ENCODE peak calls at places on chromosome 11, in seven cellular contexts. One of them, this sample, is unnamed. For H3K79me2, the result is how much of the 10 kb centered on the place peaks cover.

GRCh38 chr11:113574586-113574985 is 99.4 kb upstream of the DRD2 start:
- DNase-seq in GM23338: no peak
- DNase-seq in fibroblast of lung: no peak
- DNase-seq in PC-9: no peak
- DNase-seq in neural progenitor cell: no peak
- DNase-seq in K562: no peak
- DNase-seq in GM12878: no peak
- DNase-seq in this sample: no peak

GRCh38 chr11:131998020-131998419 is 627.6 kb downstream of the NTM start:
- DNase-seq in GM23338: no peak
- DNase-seq in fibroblast of lung: no peak
- DNase-seq in PC-9: no peak
- DNase-seq in neural progenitor cell: no peak
- DNase-seq in K562: no peak
- DNase-seq in GM12878: no peak
- DNase-seq in this sample: no peak

GRCh38 chr11:35208795-35209194 is 69.8 kb downstream of the CD44 start:
- DNase-seq in GM23338: no peak
- DNase-seq in fibroblast of lung: no peak
- DNase-seq in PC-9: no peak
- DNase-seq in neural progenitor cell: no peak
- DNase-seq in K562: no peak
- DNase-seq in GM12878: no peak
- DNase-seq in this sample: no peak

GRCh38 chr11:102940714-102941588 is 14.6 kb downstream of the MMP13 start:
- DNase-seq in GM23338: peak
- DNase-seq in fibroblast of lung: peak
- DNase-seq in PC-9: peak
- DNase-seq in neural progenitor cell: peak
- DNase-seq in K562: peak
- DNase-seq in GM12878: peak
- DNase-seq in this sample: peak

GRCh38 chr11:131198646-131199285 is 171.6 kb upstream of the NTM start:
- DNase-seq in GM23338: no peak
- DNase-seq in fibroblast of lung: no peak
- DNase-seq in PC-9: no peak
- DNase-seq in neural progenitor cell: no peak
- DNase-seq in K562: no peak
- DNase-seq in GM12878: no peak
- DNase-seq in this sample: no peak

GRCh38 chr11:69698362-69698761 is 5.5 kb downstream of the FGF19 start:
- DNase-seq in GM23338: no peak
- DNase-seq in fibroblast of lung: no peak
- DNase-seq in PC-9: peak
- DNase-seq in neural progenitor cell: no peak
- DNase-seq in K562: no peak
- DNase-seq in GM12878: no peak
- DNase-seq in this sample: no peak

GRCh38 chr11:26247340-26247739 is 84.6 kb upstream of the ANO3 start:
- DNase-seq in GM23338: no peak
- DNase-seq in fibroblast of lung: peak
- DNase-seq in PC-9: no peak
- DNase-seq in neural progenitor cell: no peak
- DNase-seq in K562: no peak
- DNase-seq in GM12878: no peak
- DNase-seq in this sample: no peak

GRCh38 chr11:30453705-30454104 is 130.8 kb downstream of the ARL14EP start:
- DNase-seq in GM23338: peak
- DNase-seq in fibroblast of lung: no peak
- DNase-seq in PC-9: no peak
- DNase-seq in neural progenitor cell: peak
- DNase-seq in K562: no peak
- DNase-seq in GM12878: no peak
- DNase-seq in this sample: no peak

GRCh38 chr11:61120865-61121831 is 18.9 kb downstream of the CD5 start:
- DNase-seq in GM23338: no peak
- DNase-seq in fibroblast of lung: peak
- DNase-seq in PC-9: no peak
- DNase-seq in neural progenitor cell: no peak
- DNase-seq in K562: no peak
- DNase-seq in GM12878: no peak
- DNase-seq in this sample: no peak

GRCh38 chr11:16216831-16217230 is 139.5 kb downstream of the SOX6 start:
- DNase-seq in GM23338: no peak
- DNase-seq in fibroblast of lung: no peak
- DNase-seq in PC-9: no peak
- DNase-seq in neural progenitor cell: no peak
- DNase-seq in K562: no peak
- DNase-seq in GM12878: no peak
- DNase-seq in this sample: no peak

GRCh38 chr11:61769169-61769920 is 16.9 kb downstream of the MYRF start:
- DNase-seq in GM23338: peak
- DNase-seq in fibroblast of lung: peak
- DNase-seq in PC-9: no peak
- DNase-seq in neural progenitor cell: peak
- DNase-seq in K562: peak
- DNase-seq in GM12878: no peak
- DNase-seq in this sample: no peak

GRCh38 chr11:65817815-65818680 is 15.7 kb upstream of the SNX32 start:
- DNase-seq in GM23338: peak
- DNase-seq in fibroblast of lung: peak
- DNase-seq in PC-9: peak
- DNase-seq in neural progenitor cell: peak
- DNase-seq in K562: peak
- DNase-seq in GM12878: no peak
- DNase-seq in this sample: peak

GRCh38 chr11:64150481-64151239 is 15.3 kb downstream of the MACROD1 start:
- DNase-seq in GM23338: no peak
- DNase-seq in fibroblast of lung: no peak
- DNase-seq in PC-9: no peak
- DNase-seq in neural progenitor cell: no peak
- DNase-seq in K562: no peak
- DNase-seq in GM12878: no peak
- DNase-seq in this sample: no peak

GRCh38 chr11:2412323-2412722 is 11.8 kb downstream of the TSSC4 start:
- DNase-seq in GM23338: no peak
- DNase-seq in fibroblast of lung: no peak
- DNase-seq in PC-9: no peak
- DNase-seq in neural progenitor cell: no peak
- DNase-seq in K562: no peak
- DNase-seq in GM12878: no peak
- DNase-seq in this sample: no peak

DNA sequence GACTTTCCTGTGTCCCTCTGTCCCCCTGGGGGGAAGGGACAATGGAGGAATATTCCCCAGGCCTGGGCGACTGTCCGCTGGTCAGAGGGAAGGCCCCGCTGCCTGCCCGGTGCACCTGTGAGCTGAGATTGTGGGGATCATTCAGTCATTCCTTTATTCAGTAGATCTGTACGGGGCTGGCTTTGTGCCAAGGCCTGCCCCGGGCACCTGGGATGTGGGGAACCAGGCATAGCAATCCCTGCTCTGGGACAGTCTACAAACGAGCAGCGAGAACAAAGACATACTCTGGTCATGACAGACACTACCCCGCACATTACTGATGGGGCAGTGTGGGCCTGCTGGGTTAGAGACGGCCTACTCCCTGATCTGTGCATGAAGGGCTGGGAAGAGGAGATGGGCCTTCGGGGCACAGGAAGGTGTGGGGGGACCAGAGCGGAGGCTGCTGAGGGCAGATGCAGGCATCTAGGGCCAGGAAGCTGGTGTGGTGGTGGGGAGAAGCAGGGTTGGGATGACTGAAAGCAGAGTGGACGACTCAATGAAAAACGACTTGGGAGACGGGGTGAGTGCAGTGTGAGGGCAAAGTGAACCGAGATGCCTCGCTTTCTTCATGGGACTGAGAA is 1.8 kb upstream of the MYO7A start:
- DNase-seq in GM23338: peak
- DNase-seq in fibroblast of lung: no peak
- DNase-seq in PC-9: no peak
- DNase-seq in neural progenitor cell: no peak
- DNase-seq in K562: no peak
- DNase-seq in GM12878: no peak
- DNase-seq in this sample: no peak
- H3K4me2 ChIP-seq in GM23338: peak
- H3K4me2 ChIP-seq in fibroblast of lung: no peak
- H3K4me2 ChIP-seq in PC-9: no peak
- H3K4me2 ChIP-seq in neural progenitor cell: no peak
- H3K4me2 ChIP-seq in K562: no peak
- H3K4me2 ChIP-seq in GM12878: no peak
- H3K4me2 ChIP-seq in this sample: no peak

GRCh38 chr11:79417069-79417920 is 23.5 kb downstream of the TENM4 start:
- DNase-seq in GM23338: no peak
- DNase-seq in fibroblast of lung: peak
- DNase-seq in PC-9: no peak
- DNase-seq in neural progenitor cell: no peak
- DNase-seq in K562: no peak
- DNase-seq in GM12878: no peak
- DNase-seq in this sample: no peak

GRCh38 chr11:79415912-79416311 is 24.9 kb downstream of the TENM4 start:
- DNase-seq in GM23338: no peak
- DNase-seq in fibroblast of lung: no peak
- DNase-seq in PC-9: no peak
- DNase-seq in neural progenitor cell: no peak
- DNase-seq in K562: no peak
- DNase-seq in GM12878: no peak
- DNase-seq in this sample: no peak

GRCh38 chr11:79414644-79415317 is 26.0 kb downstream of the TENM4 start:
- DNase-seq in GM23338: no peak
- DNase-seq in fibroblast of lung: peak
- DNase-seq in PC-9: no peak
- DNase-seq in neural progenitor cell: no peak
- DNase-seq in K562: no peak
- DNase-seq in GM12878: no peak
- DNase-seq in this sample: no peak

GRCh38 chr11:79413258-79413657 is 27.6 kb downstream of the TENM4 start:
- DNase-seq in GM23338: peak
- DNase-seq in fibroblast of lung: peak
- DNase-seq in PC-9: no peak
- DNase-seq in neural progenitor cell: peak
- DNase-seq in K562: no peak
- DNase-seq in GM12878: no peak
- DNase-seq in this sample: no peak

DNA sequence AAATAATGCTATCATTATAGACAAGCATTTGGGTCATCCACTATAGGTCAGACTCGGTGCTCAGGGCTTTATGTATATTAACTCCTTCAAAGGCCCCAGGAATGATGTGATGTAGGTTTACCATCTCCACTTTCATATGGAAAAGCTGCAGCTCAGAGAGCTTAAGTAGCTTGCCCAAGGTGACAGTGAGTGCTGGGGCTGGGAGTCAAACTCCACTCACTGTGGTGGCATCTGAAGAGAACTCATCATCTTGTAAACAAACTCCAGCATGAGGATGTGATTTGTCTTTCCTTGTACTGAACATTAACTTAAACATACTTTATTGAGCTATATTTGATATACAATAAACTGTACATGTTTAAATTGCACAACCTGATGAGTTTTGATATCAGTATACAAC is 25.4 kb downstream of the TENM4 start:
- DNase-seq in GM23338: no peak
- DNase-seq in fibroblast of lung: peak
- DNase-seq in PC-9: no peak
- DNase-seq in neural progenitor cell: no peak
- DNase-seq in K562: no peak
- DNase-seq in GM12878: no peak
- DNase-seq in this sample: no peak
- H3K79me2 ChIP-seq in GM23338: under half
- H3K79me2 ChIP-seq in fibroblast of lung: under half
- H3K79me2 ChIP-seq in PC-9: under half
- H3K79me2 ChIP-seq in neural progenitor cell: under half
- H3K79me2 ChIP-seq in K562: under half
- H3K79me2 ChIP-seq in GM12878: under half
- H3K79me2 ChIP-seq in this sample: under half

GRCh38 chr11:106624377-106624776 is 393.9 kb downstream of the GUCY1A2 start:
- DNase-seq in GM23338: peak
- DNase-seq in fibroblast of lung: peak
- DNase-seq in PC-9: no peak
- DNase-seq in neural progenitor cell: no peak
- DNase-seq in K562: no peak
- DNase-seq in GM12878: no peak
- DNase-seq in this sample: no peak
- TF ChIP-seq CTCF in GM23338: no peak
- TF ChIP-seq CTCF in fibroblast of lung: no peak
- TF ChIP-seq CTCF in PC-9: no peak
- TF ChIP-seq CTCF in neural progenitor cell: no peak
- TF ChIP-seq CTCF in K562: no peak
- TF ChIP-seq CTCF in GM12878: no peak
- TF ChIP-seq CTCF in this sample: no peak

DNA sequence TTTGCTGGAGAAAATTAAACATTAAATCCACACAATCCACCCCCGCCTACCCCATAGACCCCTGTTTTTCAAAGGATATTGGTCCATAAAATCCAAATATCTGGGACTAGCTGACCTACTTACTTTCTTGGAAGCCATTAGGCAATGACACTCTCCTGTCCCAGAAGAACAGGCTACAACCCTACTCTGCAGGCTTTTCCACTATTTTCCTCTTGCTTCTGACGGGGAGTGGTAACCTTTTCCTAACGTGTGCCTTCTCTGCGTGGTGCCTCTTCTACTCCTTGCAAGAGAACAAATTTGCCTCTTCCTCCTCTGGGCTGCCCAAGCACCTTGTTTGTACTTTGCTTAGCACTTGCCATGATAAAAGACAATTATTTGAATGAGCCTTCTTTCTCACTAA is 51.6 kb downstream of the UBASH3B start:
- DNase-seq in GM23338: no peak
- DNase-seq in fibroblast of lung: no peak
- DNase-seq in PC-9: no peak
- DNase-seq in neural progenitor cell: no peak
- DNase-seq in K562: no peak
- DNase-seq in GM12878: no peak
- DNase-seq in this sample: no peak
- H3K4me2 ChIP-seq in GM23338: no peak
- H3K4me2 ChIP-seq in fibroblast of lung: peak
- H3K4me2 ChIP-seq in PC-9: peak
- H3K4me2 ChIP-seq in neural progenitor cell: no peak
- H3K4me2 ChIP-seq in K562: no peak
- H3K4me2 ChIP-seq in GM12878: no peak
- H3K4me2 ChIP-seq in this sample: no peak

DNA sequence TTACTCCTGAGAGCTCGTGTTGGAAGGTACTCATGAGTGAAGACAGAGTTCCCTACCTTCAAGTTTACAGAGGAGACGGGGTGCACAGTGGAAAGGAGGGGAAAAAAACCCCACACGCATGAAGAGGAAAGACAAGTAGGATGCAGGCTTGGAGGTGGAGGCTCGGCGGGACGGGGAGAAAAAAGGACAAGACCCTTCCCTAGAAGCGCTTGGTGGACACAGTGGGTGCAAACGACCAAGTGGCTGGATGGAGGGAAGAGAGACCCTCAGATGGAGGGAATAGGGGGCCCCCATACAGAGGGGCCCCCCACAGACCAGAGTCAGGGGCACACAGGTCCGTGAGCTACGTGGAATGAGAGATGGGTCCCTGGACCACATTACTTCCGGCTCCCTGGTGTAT is 380.1 kb downstream of the SHANK2 start:
- DNase-seq in GM23338: no peak
- DNase-seq in fibroblast of lung: no peak
- DNase-seq in PC-9: no peak
- DNase-seq in neural progenitor cell: no peak
- DNase-seq in K562: no peak
- DNase-seq in GM12878: no peak
- DNase-seq in this sample: no peak
- H3K79me2 ChIP-seq in GM23338: under half
- H3K79me2 ChIP-seq in fibroblast of lung: under half
- H3K79me2 ChIP-seq in PC-9: under half
- H3K79me2 ChIP-seq in neural progenitor cell: under half
- H3K79me2 ChIP-seq in K562: under half
- H3K79me2 ChIP-seq in GM12878: under half
- H3K79me2 ChIP-seq in this sample: under half